ENCODE peak calls at places on chromosome 4, in seven cellular contexts. One of them, this sample, is unnamed.

GRCh38 chr4:2101346-2102044 is 42.4 kb downstream of the NAT8L start:
- DNase-seq in astrocyte: peak; percentile 4
- DNase-seq in cardiac muscle cell: no peak
- DNase-seq in tibial artery: no peak
- DNase-seq in endothelial cell of umbilical vein: no peak
- DNase-seq in coronary artery: no peak
- DNase-seq in A673: no peak
- DNase-seq in this sample: no peak

GRCh38 chr4:185945906-185946305 is 123.0 kb upstream of the TLR3 start:
- DNase-seq in coronary artery: no peak
- DNase-seq in tibial artery: no peak
- DNase-seq in astrocyte: no peak
- DNase-seq in A673: no peak
- DNase-seq in cardiac muscle cell: no peak
- DNase-seq in endothelial cell of umbilical vein: no peak
- DNase-seq in this sample: no peak

GRCh38 chr4:22385615-22386014 is 130.3 kb downstream of the ADGRA3 start:
- DNase-seq in tibial artery: no peak
- DNase-seq in cardiac muscle cell: peak; percentile 14
- DNase-seq in A673: no peak
- DNase-seq in endothelial cell of umbilical vein: peak; percentile 54
- DNase-seq in coronary artery: no peak
- DNase-seq in astrocyte: peak; percentile 64
- DNase-seq in this sample: no peak

GRCh38 chr4:73764513-73764912 is 24.1 kb downstream of the CXCL8 start:
- DNase-seq in A673: no peak
- DNase-seq in cardiac muscle cell: no peak
- DNase-seq in endothelial cell of umbilical vein: no peak
- DNase-seq in coronary artery: no peak
- DNase-seq in tibial artery: no peak
- DNase-seq in astrocyte: peak; percentile 49
- DNase-seq in this sample: no peak

GRCh38 chr4:3205995-3206394 is 43.0 kb upstream of the MSANTD1 start:
- DNase-seq in astrocyte: no peak
- DNase-seq in tibial artery: no peak
- DNase-seq in coronary artery: no peak
- DNase-seq in cardiac muscle cell: no peak
- DNase-seq in endothelial cell of umbilical vein: no peak
- DNase-seq in A673: no peak
- DNase-seq in this sample: no peak

GRCh38 chr4:173577963-173578362 is 47.9 kb upstream of the HAND2 start:
- DNase-seq in tibial artery: no peak
- DNase-seq in A673: no peak
- DNase-seq in cardiac muscle cell: no peak
- DNase-seq in endothelial cell of umbilical vein: no peak
- DNase-seq in astrocyte: no peak
- DNase-seq in coronary artery: no peak
- DNase-seq in this sample: no peak

GRCh38 chr4:60992037-60992436 is 208.1 kb upstream of the ADGRL3 start:
- DNase-seq in astrocyte: peak; percentile 36
- DNase-seq in cardiac muscle cell: no peak
- DNase-seq in endothelial cell of umbilical vein: no peak
- DNase-seq in tibial artery: no peak
- DNase-seq in A673: no peak
- DNase-seq in coronary artery: no peak
- DNase-seq in this sample: no peak

GRCh38 chr4:8039290-8039689 is 99.6 kb upstream of the AFAP1 start:
- DNase-seq in tibial artery: no peak
- DNase-seq in coronary artery: no peak
- DNase-seq in cardiac muscle cell: no peak
- DNase-seq in astrocyte: no peak
- DNase-seq in A673: peak; percentile 57
- DNase-seq in endothelial cell of umbilical vein: peak; percentile 27
- DNase-seq in this sample: no peak

GRCh38 chr4:73839071-73839470 is 2.6 kb downstream of the CXCL6 start:
- DNase-seq in cardiac muscle cell: peak; percentile 38
- DNase-seq in A673: no peak
- DNase-seq in endothelial cell of umbilical vein: no peak
- DNase-seq in astrocyte: no peak
- DNase-seq in coronary artery: no peak
- DNase-seq in tibial artery: no peak
- DNase-seq in this sample: no peak

GRCh38 chr4:76246852-76247251 is 4.7 kb upstream of the FAM47E start:
- DNase-seq in astrocyte: no peak
- DNase-seq in coronary artery: no peak
- DNase-seq in A673: no peak
- DNase-seq in endothelial cell of umbilical vein: no peak
- DNase-seq in cardiac muscle cell: no peak
- DNase-seq in tibial artery: no peak
- DNase-seq in this sample: no peak

GRCh38 chr4:161356351-161356750 is 807.4 kb downstream of the FSTL5 start:
- DNase-seq in coronary artery: no peak
- DNase-seq in astrocyte: no peak
- DNase-seq in A673: no peak
- DNase-seq in endothelial cell of umbilical vein: no peak
- DNase-seq in cardiac muscle cell: no peak
- DNase-seq in tibial artery: no peak
- DNase-seq in this sample: no peak

GRCh38 chr4:105808459-105809041 is 86.7 kb upstream of the NPNT start:
- DNase-seq in endothelial cell of umbilical vein: no peak
- DNase-seq in A673: no peak
- DNase-seq in coronary artery: peak; percentile 70
- DNase-seq in cardiac muscle cell: peak; percentile 82
- DNase-seq in tibial artery: peak; percentile 36
- DNase-seq in astrocyte: peak; percentile 66
- DNase-seq in this sample: no peak

GRCh38 chr4:82528074-82528473 is 33.7 kb downstream of the TMEM150C start:
- DNase-seq in coronary artery: no peak
- DNase-seq in tibial artery: no peak
- DNase-seq in endothelial cell of umbilical vein: no peak
- DNase-seq in cardiac muscle cell: no peak
- DNase-seq in A673: no peak
- DNase-seq in astrocyte: no peak
- DNase-seq in this sample: no peak

GRCh38 chr4:98890698-98891097 is 38.2 kb downstream of the EIF4E start:
- DNase-seq in endothelial cell of umbilical vein: peak; percentile 81
- DNase-seq in A673: no peak
- DNase-seq in astrocyte: peak; percentile 26
- DNase-seq in tibial artery: no peak
- DNase-seq in cardiac muscle cell: peak; percentile 75
- DNase-seq in coronary artery: no peak
- DNase-seq in this sample: no peak

GRCh38 chr4:2465032-2465431 is 3.9 kb upstream of the RNF4 start:
- DNase-seq in endothelial cell of umbilical vein: no peak
- DNase-seq in cardiac muscle cell: no peak
- DNase-seq in A673: no peak
- DNase-seq in astrocyte: no peak
- DNase-seq in coronary artery: no peak
- DNase-seq in tibial artery: no peak
- DNase-seq in this sample: no peak

GRCh38 chr4:54061067-54061466 is 3.3 kb downstream of the CHIC2 start:
- DNase-seq in astrocyte: no peak
- DNase-seq in A673: no peak
- DNase-seq in endothelial cell of umbilical vein: no peak
- DNase-seq in cardiac muscle cell: no peak
- DNase-seq in coronary artery: no peak
- DNase-seq in tibial artery: no peak
- DNase-seq in this sample: no peak

GRCh38 chr4:73019462-73020047 is 50.0 kb downstream of the COX18 start:
- DNase-seq in cardiac muscle cell: peak; percentile 69
- DNase-seq in coronary artery: no peak
- DNase-seq in astrocyte: peak; percentile 22
- DNase-seq in endothelial cell of umbilical vein: peak; percentile 56
- DNase-seq in tibial artery: no peak
- DNase-seq in A673: peak; percentile 43
- DNase-seq in this sample: no peak

GRCh38 chr4:15951781-15952180 is 11.2 kb downstream of the FGFBP2 start:
- DNase-seq in astrocyte: no peak
- DNase-seq in coronary artery: no peak
- DNase-seq in A673: no peak
- DNase-seq in tibial artery: no peak
- DNase-seq in cardiac muscle cell: no peak
- DNase-seq in endothelial cell of umbilical vein: no peak
- DNase-seq in this sample: no peak

DNA sequence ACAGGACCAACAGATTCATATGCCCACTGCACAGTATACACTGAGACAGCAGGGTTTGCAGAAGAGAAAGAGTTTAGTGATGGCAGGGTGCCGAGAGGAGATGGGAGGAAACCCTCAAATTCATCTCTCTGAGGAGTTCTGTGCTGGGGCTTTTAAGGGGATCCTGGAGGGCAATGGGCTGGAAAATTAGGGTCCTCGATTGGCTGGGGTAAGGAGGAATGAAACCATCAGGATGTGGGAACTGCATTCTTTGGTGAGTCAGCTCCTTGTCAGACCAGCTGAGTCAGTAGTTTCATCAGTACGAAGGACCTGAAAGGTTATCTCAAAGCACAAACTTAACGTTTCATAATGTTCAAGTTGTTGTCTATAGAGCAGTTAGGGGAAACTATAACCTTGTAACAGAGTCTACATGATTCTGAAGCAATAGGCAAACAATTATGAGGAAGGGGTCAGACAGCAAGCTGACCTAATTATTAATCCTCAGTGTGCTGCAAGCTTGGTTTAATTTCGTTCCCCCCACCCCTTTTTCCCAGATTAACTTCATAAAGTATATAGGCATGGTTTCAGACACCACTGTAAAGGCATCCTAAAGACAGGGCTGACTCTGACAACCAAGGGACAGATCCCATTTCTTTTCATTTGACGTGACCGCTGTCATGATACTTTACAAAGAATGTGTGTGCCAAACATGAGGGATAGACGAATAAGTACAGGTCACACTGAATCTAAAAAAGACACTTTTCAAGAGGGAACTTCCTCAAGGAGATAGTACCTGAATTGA is 1.5 kb upstream of the MSMO1 start:
- DNase-seq in astrocyte: peak; percentile 93
- DNase-seq in cardiac muscle cell: peak; percentile 88
- DNase-seq in A673: peak; percentile 18
- DNase-seq in tibial artery: no peak
- DNase-seq in coronary artery: no peak
- DNase-seq in endothelial cell of umbilical vein: peak; percentile 74
- DNase-seq in this sample: no peak
- H3K4me3 ChIP-seq in astrocyte: peak overlapping the region; percentile 97
- H3K4me3 ChIP-seq in cardiac muscle cell: peak overlapping the region; percentile 67
- H3K4me3 ChIP-seq in A673: peak overlapping the region; percentile 71
- H3K4me3 ChIP-seq in tibial artery: peak overlapping the region; percentile 64
- H3K4me3 ChIP-seq in coronary artery: peak overlapping the region; percentile 98
- H3K4me3 ChIP-seq in endothelial cell of umbilical vein: no peak overlapping the region
- H3K4me3 ChIP-seq in this sample: peak overlapping the region; percentile 83

GRCh38 chr4:114271031-114271430 is 291.6 kb upstream of the ARSJ start:
- DNase-seq in astrocyte: no peak
- DNase-seq in A673: no peak
- DNase-seq in coronary artery: no peak
- DNase-seq in endothelial cell of umbilical vein: peak; percentile 42
- DNase-seq in cardiac muscle cell: no peak
- DNase-seq in tibial artery: no peak
- DNase-seq in this sample: no peak
- H3K27ac ChIP-seq in astrocyte: peak overlapping the region; percentile 96
- H3K27ac ChIP-seq in A673: no peak overlapping the region
- H3K27ac ChIP-seq in coronary artery: no peak overlapping the region
- H3K27ac ChIP-seq in endothelial cell of umbilical vein: peak overlapping the region; percentile 47
- H3K27ac ChIP-seq in cardiac muscle cell: no peak overlapping the region
- H3K27ac ChIP-seq in tibial artery: peak overlapping the region; percentile 37
- H3K27ac ChIP-seq in this sample: no peak overlapping the region

GRCh38 chr4:725368-726234 is 20.0 kb downstream of the PCGF3 start:
- DNase-seq in coronary artery: no peak
- DNase-seq in A673: no peak
- DNase-seq in endothelial cell of umbilical vein: no peak
- DNase-seq in tibial artery: no peak
- DNase-seq in cardiac muscle cell: no peak
- DNase-seq in astrocyte: no peak
- DNase-seq in this sample: no peak

GRCh38 chr4:724131-724530 is 18.5 kb downstream of the PCGF3 start:
- DNase-seq in coronary artery: no peak
- DNase-seq in cardiac muscle cell: no peak
- DNase-seq in astrocyte: no peak
- DNase-seq in endothelial cell of umbilical vein: no peak
- DNase-seq in A673: no peak
- DNase-seq in tibial artery: no peak
- DNase-seq in this sample: no peak

GRCh38 chr4:726816-727215 is 21.2 kb downstream of the PCGF3 start:
- DNase-seq in astrocyte: no peak
- DNase-seq in endothelial cell of umbilical vein: no peak
- DNase-seq in cardiac muscle cell: no peak
- DNase-seq in tibial artery: no peak
- DNase-seq in coronary artery: no peak
- DNase-seq in A673: no peak
- DNase-seq in this sample: no peak

GRCh38 chr4:727576-727975 is 21.9 kb downstream of the PCGF3 start:
- DNase-seq in coronary artery: no peak
- DNase-seq in astrocyte: no peak
- DNase-seq in cardiac muscle cell: peak; percentile 16
- DNase-seq in endothelial cell of umbilical vein: no peak
- DNase-seq in tibial artery: no peak
- DNase-seq in A673: no peak
- DNase-seq in this sample: no peak

DNA sequence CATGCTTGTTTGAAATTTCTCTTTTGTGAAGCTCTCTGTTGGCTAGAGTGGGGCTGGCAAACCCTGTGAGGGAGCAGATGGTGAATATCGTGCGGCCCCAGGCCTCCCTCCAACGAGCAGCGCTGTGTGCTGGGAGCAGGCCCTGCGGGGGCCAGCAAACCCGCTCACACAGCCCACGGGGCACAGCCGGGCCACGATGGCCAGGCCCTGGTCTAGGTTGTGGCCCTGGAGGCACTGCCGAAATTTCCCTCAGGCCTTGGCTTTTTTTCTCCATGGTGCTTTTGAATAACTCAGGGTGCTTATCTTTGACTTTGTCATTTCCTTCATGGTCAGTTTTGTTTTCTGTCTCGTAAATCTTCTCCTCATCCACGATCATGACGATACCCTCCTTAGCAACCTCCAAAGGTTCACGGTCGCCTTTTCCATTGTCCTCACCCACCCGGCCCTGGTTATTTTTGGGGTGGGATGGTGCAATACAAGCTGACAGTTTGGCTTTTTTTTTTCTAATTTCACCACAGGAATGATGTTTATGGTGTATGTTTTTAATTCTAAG is 20.7 kb downstream of the PCGF3 start:
- DNase-seq in astrocyte: peak; percentile 25
- DNase-seq in tibial artery: no peak
- DNase-seq in cardiac muscle cell: peak; percentile 74
- DNase-seq in coronary artery: no peak
- DNase-seq in endothelial cell of umbilical vein: peak; percentile 57
- DNase-seq in A673: no peak
- DNase-seq in this sample: no peak
- H3K4me3 ChIP-seq in astrocyte: no peak overlapping the region
- H3K4me3 ChIP-seq in tibial artery: no peak overlapping the region
- H3K4me3 ChIP-seq in cardiac muscle cell: no peak overlapping the region
- H3K4me3 ChIP-seq in coronary artery: no peak overlapping the region
- H3K4me3 ChIP-seq in endothelial cell of umbilical vein: no peak overlapping the region
- H3K4me3 ChIP-seq in A673: no peak overlapping the region
- H3K4me3 ChIP-seq in this sample: no peak overlapping the region

DNA sequence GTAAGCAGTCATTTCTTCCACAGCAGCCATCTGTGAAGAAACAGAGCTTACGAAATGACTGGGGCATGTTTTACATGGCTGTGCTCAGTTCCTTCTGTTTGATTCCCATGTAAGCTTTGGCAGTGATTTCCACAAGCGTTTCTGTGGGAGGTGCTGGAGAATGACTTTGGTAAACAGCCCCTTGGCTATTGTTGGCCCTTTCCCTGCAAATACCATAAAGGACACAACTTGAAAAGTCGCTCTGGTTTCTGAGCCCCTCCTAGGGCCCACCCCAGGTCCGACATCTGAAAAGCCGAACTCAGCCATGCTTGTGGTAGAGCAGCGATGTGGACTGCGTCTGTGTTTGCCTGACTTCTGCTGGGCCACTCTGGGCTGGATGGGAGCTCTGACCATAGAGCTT is 3.7 kb downstream of the LIMCH1 start:
- DNase-seq in cardiac muscle cell: peak; percentile 47
- DNase-seq in A673: no peak
- DNase-seq in coronary artery: peak; percentile 77
- DNase-seq in endothelial cell of umbilical vein: no peak
- DNase-seq in tibial artery: peak; percentile 56
- DNase-seq in astrocyte: peak; percentile 11
- DNase-seq in this sample: no peak
- H3K27ac ChIP-seq in cardiac muscle cell: no peak overlapping the region
- H3K27ac ChIP-seq in A673: no peak overlapping the region
- H3K27ac ChIP-seq in coronary artery: peak overlapping the region; percentile 87
- H3K27ac ChIP-seq in endothelial cell of umbilical vein: no peak overlapping the region
- H3K27ac ChIP-seq in tibial artery: peak overlapping the region; percentile 81
- H3K27ac ChIP-seq in astrocyte: no peak overlapping the region
- H3K27ac ChIP-seq in this sample: no peak overlapping the region